ENCODE peak calls at places on chromosomes 16 and 17, in eight cellular contexts. W, X, C, S, Q, F, T and H are unnamed samples.

GRCh38 chr17:69607162-69607834 is 192.8 kb downstream of the MAP2K6 start:
- DNase-seq in C (peak), T (no peak), Q (no peak), X (peak), S (no peak), F (no peak), W (peak), H (peak)

GRCh38 chr16:47905771-47906170 is 250.0 kb downstream of the ABCC12 start:
- DNase-seq in F (no peak), T (no peak), C (peak), W (no peak), X (no peak), Q (no peak), S (no peak), H (no peak)

GRCh38 chr17:36849871-36850348 is 87.4 kb upstream of the LHX1 start:
- DNase-seq in F (no peak), W (no peak), Q (no peak), S (no peak), T (no peak), X (no peak), C (peak), H (no peak)

GRCh38 chr16:89919535-89920406 is 1.1 kb downstream of the MC1R start:
- DNase-seq in W (no peak), C (no peak), T (no peak), F (no peak), X (no peak), S (no peak), Q (no peak), H (no peak)

GRCh38 chr16:20707461-20707860 is 10.0 kb upstream of the ACSM1 start:
- DNase-seq in C (no peak), T (no peak), S (no peak), F (no peak), X (no peak), W (no peak), Q (no peak), H (no peak)

GRCh38 chr17:64950871-64951270 is 31.6 kb upstream of the LRRC37A3 start:
- DNase-seq in S (no peak), C (peak), T (no peak), Q (no peak), F (no peak), X (no peak), W (no peak), H (no peak)

GRCh38 chr16:87966685-87967185 is 15.5 kb downstream of the BANP start:
- DNase-seq in T (no peak), C (no peak), X (no peak), Q (no peak), F (no peak), S (no peak), W (no peak), H (no peak)

GRCh38 chr16:12804395-12804794 is 708 bp upstream of the CPPED1 start:
- DNase-seq in Q (no peak), C (no peak), T (no peak), S (no peak), F (no peak), W (no peak), X (no peak), H (no peak)

GRCh38 chr16:66188786-66189725 is 177.4 kb upstream of the CDH5 start:
- DNase-seq in C (peak), T (no peak), F (no peak), Q (no peak), S (no peak), W (peak), X (no peak), H (no peak)

GRCh38 chr16:81293909-81294802 is 20.6 kb upstream of the GAN start:
- DNase-seq in Q (no peak), S (no peak), W (no peak), F (no peak), T (no peak), X (no peak), C (peak), H (no peak)

GRCh38 chr16:30760577-30761426 is 1.1 kb downstream of the CFAP119 start:
- DNase-seq in F (no peak), Q (no peak), T (no peak), X (no peak), W (no peak), C (no peak), S (no peak), H (no peak)

GRCh38 chr17:36578671-36579070 is 13.0 kb upstream of the DHRS11 start:
- DNase-seq in X (no peak), F (no peak), T (no peak), S (no peak), W (no peak), C (peak), Q (no peak), H (no peak)

GRCh38 chr16:58472827-58473226 is 27.1 kb upstream of the NDRG4 start:
- DNase-seq in F (no peak), Q (no peak), W (no peak), T (no peak), S (no peak), X (no peak), C (no peak), H (no peak)

GRCh38 chr17:48504953-48505352 is 25.9 kb downstream of the HOXB1 start:
- DNase-seq in C (no peak), W (no peak), Q (no peak), S (no peak), X (no peak), F (no peak), T (no peak), H (no peak)

GRCh38 chr16:28260193-28260592 is 32.1 kb upstream of the SBK1 start:
- DNase-seq in W (no peak), X (no peak), T (no peak), C (no peak), S (no peak), Q (no peak), F (no peak), H (no peak)

GRCh38 chr16:65070831-65071230 is 51.0 kb downstream of the CDH11 start:
- DNase-seq in T (no peak), W (peak), S (no peak), X (peak), Q (no peak), F (peak), C (peak), H (no peak)

GRCh38 chr16:58492735-58493134 is 7.2 kb upstream of the NDRG4 start:
- DNase-seq in W (no peak), T (no peak), C (no peak), S (no peak), F (no peak), Q (no peak), X (no peak), H (no peak)

GRCh38 chr17:47810200-47810821 is 11.3 kb downstream of the OSBPL7 start:
- DNase-seq in F (no peak), Q (peak), S (no peak), C (peak), X (no peak), W (no peak), T (no peak), H (no peak)

GRCh38 chr17:5508855-5509254 is 22.5 kb downstream of the MIS12 start:
- DNase-seq in X (peak), C (peak), W (no peak), Q (no peak), T (no peak), F (no peak), S (no peak), H (peak)

GRCh38 chr17:2057714-2058520 is 3.0 kb downstream of the HIC1 start:
- DNase-seq in F (no peak), C (peak), X (no peak), Q (no peak), T (no peak), W (peak), S (no peak), H (no peak)

GRCh38 chr17:19948100-19948943 is 29.3 kb downstream of the AKAP10 start:
- DNase-seq in Q (no peak), S (no peak), W (no peak), X (no peak), F (no peak), C (no peak), T (no peak), H (no peak)

GRCh38 chr17:81556863-81557262 is 4.7 kb upstream of the FAAP100 start:
- DNase-seq in F (no peak), T (no peak), W (no peak), S (no peak), Q (no peak), X (no peak), C (no peak), H (no peak)

GRCh38 chr17:20302191-20302917 is 165.0 kb downstream of the LGALS9B start:
- DNase-seq in C (peak), W (peak), X (peak), F (no peak), S (no peak), Q (no peak), T (no peak), H (no peak)